ENCODE peak calls at places on chromosomes 12 and 14, in four cellular contexts. H is CD14-positive monocyte; J is stimulated activated CD8-positive, alpha-beta memory T cell treated with anti-CD3 and anti-CD28 coated beads, Interleukin-4, amount 100 ng/mL, for 4 hours; P is iris pigment epithelial cell. T is an unnamed sample.

GRCh38 chr12:96466939-96467751 is 22.2 kb upstream of the CFAP54 start:
- DNase-seq in J (no peak), P (peak), H (no peak), T (no peak)

GRCh38 chr12:60577607-60578006 is 981.8 kb downstream of the SLC16A7 start:
- DNase-seq in H (no peak), P (no peak), J (no peak), T (no peak)

GRCh38 chr14:23561873-23562821 is 5.4 kb downstream of the AP1G2 start:
- DNase-seq in P (no peak), J (no peak), H (no peak), T (no peak)

GRCh38 chr12:76144253-76144564 is 59.7 kb upstream of the NAP1L1 start:
- DNase-seq in H (no peak), P (peak), J (peak), T (no peak)

GRCh38 chr14:23095196-23096108 is at the start of gene C14orf119:
- DNase-seq in P (peak), J (no peak), H (peak), T (peak)

GRCh38 chr12:56474389-56474788 is 6.0 kb downstream of the SPRYD4 start:
- DNase-seq in J (no peak), H (no peak), P (no peak), T (no peak)

GRCh38 chr14:65927871-65928270 is 515.3 kb downstream of the FUT8 start:
- DNase-seq in J (peak), P (no peak), H (no peak), T (no peak)

GRCh38 chr14:42057176-42057575 is 450.5 kb downstream of the LRFN5 start:
- DNase-seq in J (no peak), H (no peak), P (peak), T (no peak)

GRCh38 chr12:78898416-78898815 is 33.8 kb downstream of the SYT1 start:
- DNase-seq in H (no peak), J (no peak), P (peak), T (peak)

GRCh38 chr14:75282166-75282547 is 3.5 kb downstream of the FOS start:
- DNase-seq in H (no peak), P (peak), J (no peak), T (no peak)

GRCh38 chr12:123115409-123116111 is 35.3 kb downstream of the PITPNM2 start:
- DNase-seq in P (peak), H (no peak), J (no peak), T (peak)

GRCh38 chr14:95577875-95578274 is 43.0 kb downstream of the GLRX5 start:
- DNase-seq in J (no peak), P (no peak), H (no peak), T (no peak)

GRCh38 chr12:53551889-53552291 is 44.6 kb upstream of the NPFF start:
- DNase-seq in J (no peak), P (peak), H (no peak), T (no peak)

GRCh38 chr14:20400965-20401593 is 12.2 kb downstream of the TEP1 start:
- DNase-seq in H (no peak), P (peak), J (no peak), T (no peak)

GRCh38 chr12:89162704-89163261 is 189.5 kb downstream of the DUSP6 start:
- DNase-seq in J (no peak), H (peak), P (peak), T (peak)

GRCh38 chr14:97705976-97706375 is 908.8 kb downstream of the VRK1 start:
- DNase-seq in P (no peak), J (no peak), H (no peak), T (no peak)

GRCh38 chr12:6336859-6337744 is 4.8 kb downstream of the TNFRSF1A start:
- DNase-seq in P (peak), H (no peak), J (no peak), T (no peak)

GRCh38 chr12:44626883-44627282 is 249.2 kb downstream of the NELL2 start:
- DNase-seq in P (no peak), H (no peak), J (no peak), T (no peak)

GRCh38 chr12:92929957-92930356 is 862 bp upstream of the EEA1 start:
- DNase-seq in J (no peak), H (no peak), P (peak), T (no peak)

GRCh38 chr14:90580381-90581335 is 183.8 kb downstream of the CALM1 start:
- DNase-seq in J (no peak), P (peak), H (no peak), T (no peak)

GRCh38 chr14:55071051-55071450 is 19.6 kb downstream of the MAPK1IP1L start:
- DNase-seq in J (no peak), P (peak), H (no peak), T (no peak)

GRCh38 chr14:94380225-94381148 is 7.9 kb downstream of the SERPINA1 start:
- DNase-seq in H (no peak), P (no peak), J (no peak), T (no peak)

GRCh38 chr14:58298477-58298879 is at the start of gene ARID4A:
- DNase-seq in H (no peak), J (peak), P (no peak), T (peak)

GRCh38 chr14:55411426-55412389 is at the start of gene ATG14:
- DNase-seq in H (peak), P (peak), J (peak), T (peak)